ENCODE peak calls at places on chromosomes 16 and 17, in four cellular contexts. P is HuH-7.5; D is CD4-positive, alpha-beta memory T cell; M is activated effector memory CD4-positive, alpha-beta T cell treated with anti-CD3 and anti-CD28 coated beads, Interleukin-2, amount 50 U/mL, for 16 hours. S is an unnamed sample.

GRCh38 chr17:5097101-5097834 is 14.4 kb downstream of the ZNF232 start:
- DNase-seq in P (no peak), D (peak; percentile 22), M (no peak), S (no peak)

GRCh38 chr17:6328279-6328678 is 106.6 kb downstream of the AIPL1 start:
- DNase-seq in P (no peak), D (no peak), M (no peak), S (no peak)

GRCh38 chr16:30060354-30061194 is 5.0 kb upstream of the ALDOA start:
- DNase-seq in P (no peak), D (no peak), M (no peak), S (no peak)

GRCh38 chr17:81518785-81519283 is 6.2 kb upstream of the ACTG1 start:
- DNase-seq in P (no peak), D (peak; percentile 15), M (peak; percentile 73), S (no peak)

GRCh38 chr16:66440970-66441369 is 13.9 kb downstream of the BEAN1 start:
- DNase-seq in P (no peak), D (no peak), M (no peak), S (no peak)

GRCh38 chr17:50495918-50496317 is 12.3 kb upstream of the MYCBPAP start:
- DNase-seq in P (no peak), D (no peak), M (no peak), S (no peak)

GRCh38 chr17:74461646-74462045 is 4.8 kb upstream of the CD300A start:
- DNase-seq in P (no peak), D (no peak), M (no peak), S (no peak)

GRCh38 chr17:36592711-36593321 is 1.1 kb downstream of the DHRS11 start:
- DNase-seq in P (no peak), D (no peak), M (no peak), S (no peak)

GRCh38 chr16:3665508-3665907 is 11.0 kb downstream of the DNASE1 start:
- DNase-seq in P (no peak), D (peak; percentile 34), M (no peak), S (no peak)

GRCh38 chr16:10982430-10983174 is 38.2 kb downstream of the CLEC16A start:
- DNase-seq in P (no peak), D (no peak), M (no peak), S (no peak)

GRCh38 chr16:84340305-84341040 is 27.9 kb upstream of the ATP2C2 start:
- DNase-seq in P (peak; percentile 59), D (no peak), M (no peak), S (no peak)

GRCh38 chr16:3698941-3699340 is 18.4 kb downstream of the TRAP1 start:
- DNase-seq in P (no peak), D (no peak), M (no peak), S (no peak)

GRCh38 chr17:74272731-74273201 is 1.3 kb upstream of the DNAI2 start:
- DNase-seq in P (no peak), D (no peak), M (no peak), S (no peak)

GRCh38 chr17:50221500-50222480 is 20.4 kb upstream of the COL1A1 start:
- DNase-seq in P (no peak), D (no peak), M (no peak), S (peak; percentile 42)

GRCh38 chr17:3986939-3987335 is 22.7 kb upstream of the ATP2A3 start:
- DNase-seq in P (no peak), D (no peak), M (peak; percentile 37), S (no peak)

GRCh38 chr17:82601447-82602000 is 46.7 kb downstream of the WDR45B start:
- DNase-seq in P (no peak), D (no peak), M (no peak), S (no peak)

GRCh38 chr16:88705076-88705684 is 1.0 kb downstream of the RNF166 start:
- DNase-seq in P (peak; percentile 74), D (peak; percentile 43), M (peak; percentile 72), S (no peak)

GRCh38 chr17:64183815-64184397 is 54.0 kb upstream of the ERN1 start:
- DNase-seq in P (no peak), D (no peak), M (no peak), S (no peak)

GRCh38 chr17:36856169-36856568 is 81.1 kb upstream of the LHX1 start:
- DNase-seq in P (no peak), D (no peak), M (no peak), S (no peak)

S was measured in activated T-helper 2 cell treated with anti-CD3 and anti-CD28 coated beads, Interferon-gamma antibody, Interleukin-2, Interleukin-4, amounts not matched to agents 10 μg/mL and 5 μg/mL and 100 μg/mL, durations not matched to agents 14 hours and 24 hours and 36 hours.